ENCODE peak calls at places on chromosomes 11 and 22, in ten cellular contexts. R is stimulated activated CD8-positive, alpha-beta memory T cell treated with anti-CD3 and anti-CD28 coated beads, Interleukin-2, amount 100 ng/mL, for 48 hours; K is mammary epithelial cell; G is A673; I is right lobe of liver; P is smooth muscle cell of the brain vasculature; Q is stimulated activated CD4-positive, alpha-beta T cell treated with anti-CD3 and anti-CD28 coated beads, Interleukin-1b, Interleukin-23, amount 100 ng/mL, for 24 hours; C is RCC 7860; H is left ventricle myocardium inferior; T is activated T-helper 1 cell treated with Interleukin-2 at 50 U/mL for 16 hours. X is an unnamed sample.

GRCh38 chr22:44365196-44365802 is 52.5 kb upstream of the SHISAL1 start:
- DNase-seq in R (no peak), K (no peak), G (no peak), I (peak), P (no peak), Q (no peak), C (no peak), H (no peak), T (no peak), X (no peak)

GRCh38 chr11:2724653-2725366 is 25.0 kb upstream of the KCNQ1OT1 start:
- DNase-seq in R (no peak), K (no peak), G (no peak), I (no peak), P (no peak), Q (no peak), C (no peak), H (peak), T (no peak), X (no peak)

GRCh38 chr11:72079776-72080325 is 491 bp downstream of the NUMA1 start:
- DNase-seq in R (no peak), K (peak), G (no peak), I (no peak), P (no peak), Q (no peak), C (no peak), H (no peak), T (no peak), X (no peak)

GRCh38 chr11:113448311-113448666 is 26.9 kb downstream of the DRD2 start:
- DNase-seq in R (no peak), K (no peak), G (no peak), I (no peak), P (no peak), Q (no peak), C (no peak), H (no peak), T (no peak), X (no peak)

GRCh38 chr22:40797427-40797826 is 21.7 kb downstream of the SLC25A17 start:
- DNase-seq in R (no peak), K (no peak), G (peak), I (no peak), P (no peak), Q (no peak), C (no peak), H (no peak), T (no peak), X (no peak)

GRCh38 chr11:37026326-37026725 is 428.3 kb upstream of the RAG2 start:
- DNase-seq in R (no peak), K (no peak), G (no peak), I (no peak), P (no peak), Q (no peak), C (no peak), H (no peak), T (no peak), X (no peak)

GRCh38 chr11:94675788-94676187 is 92.4 kb upstream of the AMOTL1 start:
- DNase-seq in R (no peak), K (peak), G (no peak), I (no peak), P (no peak), Q (no peak), C (no peak), H (no peak), T (no peak), X (no peak)

GRCh38 chr11:107704432-107704831 is 7.4 kb downstream of the SLN start:
- DNase-seq in R (no peak), K (peak), G (no peak), I (no peak), P (no peak), Q (no peak), C (peak), H (no peak), T (no peak), X (no peak)

GRCh38 chr11:120532511-120533196 is 21.1 kb downstream of the GRIK4 start:
- DNase-seq in R (no peak), K (no peak), G (no peak), I (no peak), P (no peak), Q (no peak), C (no peak), H (no peak), T (no peak), X (no peak)

GRCh38 chr11:85076535-85077330 is 550.4 kb downstream of the DLG2 start:
- DNase-seq in R (no peak), K (peak), G (no peak), I (no peak), P (no peak), Q (no peak), C (no peak), H (no peak), T (no peak), X (no peak)

GRCh38 chr22:47194476-47195155 is 432.2 kb downstream of the TBC1D22A start:
- DNase-seq in R (no peak), K (no peak), G (no peak), I (no peak), P (no peak), Q (no peak), C (no peak), H (no peak), T (no peak), X (no peak)

GRCh38 chr11:574632-575323 is 1.5 kb upstream of the PHRF1 start:
- DNase-seq in R (no peak), K (no peak), G (no peak), I (no peak), P (no peak), Q (no peak), C (no peak), H (no peak), T (no peak), X (no peak)

GRCh38 chr11:1882265-1883238 is 9.1 kb downstream of the PRR33 start:
- DNase-seq in R (peak), K (peak), G (peak), I (peak), P (peak), Q (peak), C (no peak), H (peak), T (peak), X (peak)

GRCh38 chr22:44185237-44186120 is 4.8 kb downstream of the PARVG start:
- DNase-seq in R (no peak), K (no peak), G (no peak), I (peak), P (no peak), Q (no peak), C (no peak), H (no peak), T (no peak), X (no peak)

GRCh38 chr22:30481711-30482110 is 9.9 kb upstream of the SEC14L3 start:
- DNase-seq in R (no peak), K (peak), G (peak), I (peak), P (no peak), Q (no peak), C (no peak), H (no peak), T (no peak), X (no peak)

GRCh38 chr11:67594480-67594879 is 10.9 kb downstream of the GSTP1 start:
- DNase-seq in R (no peak), K (no peak), G (no peak), I (no peak), P (no peak), Q (no peak), C (no peak), H (no peak), T (no peak), X (no peak)

GRCh38 chr11:124762624-124763155 is 600 bp upstream of the ESAM start:
- DNase-seq in R (no peak), K (no peak), G (no peak), I (no peak), P (no peak), Q (no peak), C (no peak), H (no peak), T (no peak), X (peak)

GRCh38 chr22:36379593-36380361 is 8.0 kb downstream of the MYH9 start:
- DNase-seq in R (no peak), K (peak), G (peak), I (no peak), P (no peak), Q (no peak), C (no peak), H (no peak), T (peak), X (no peak)

GRCh38 chr22:35749808-35750207 is 32.1 kb downstream of the APOL5 start:
- DNase-seq in R (no peak), K (no peak), G (peak), I (no peak), P (no peak), Q (no peak), C (peak), H (no peak), T (no peak), X (no peak)

GRCh38 chr11:46350695-46351094 is 3.4 kb downstream of the DGKZ start:
- DNase-seq in R (no peak), K (no peak), G (no peak), I (no peak), P (no peak), Q (no peak), C (no peak), H (no peak), T (no peak), X (no peak)

GRCh38 chr11:73190557-73190885 is 27.6 kb upstream of the P2RY2 start:
- DNase-seq in R (no peak), K (no peak), G (no peak), I (no peak), P (no peak), Q (no peak), C (no peak), H (no peak), T (no peak), X (no peak)

GRCh38 chr22:50316114-50317065 is 8.9 kb upstream of the PLXNB2 start:
- DNase-seq in R (no peak), K (no peak), G (no peak), I (peak), P (no peak), Q (no peak), C (no peak), H (no peak), T (no peak), X (no peak)

GRCh38 chr11:69368119-69368880 is 74.3 kb downstream of the MYEOV start:
- DNase-seq in R (no peak), K (peak), G (no peak), I (no peak), P (no peak), Q (no peak), C (no peak), H (no peak), T (no peak), X (no peak)

GRCh38 chr22:29603358-29604191 is at the start of gene NF2:
- DNase-seq in R (peak), K (peak), G (peak), I (peak), P (peak), Q (peak), C (peak), H (peak), T (peak), X (peak)

GRCh38 chr11:14054708-14055107 is 92.2 kb downstream of the SPON1 start:
- DNase-seq in R (no peak), K (peak), G (no peak), I (no peak), P (no peak), Q (no peak), C (no peak), H (peak), T (no peak), X (no peak)

GRCh38 chr22:41915035-41915782 is at the start of gene SHISA8:
- DNase-seq in R (peak), K (peak), G (peak), I (no peak), P (no peak), Q (peak), C (no peak), H (peak), T (peak), X (no peak)

GRCh38 chr11:48164836-48165235 is 51.8 kb upstream of the OR4B1 start:
- DNase-seq in R (no peak), K (no peak), G (no peak), I (no peak), P (no peak), Q (no peak), C (no peak), H (no peak), T (no peak), X (no peak)

GRCh38 chr11:9170450-9170849 is 79.1 kb upstream of the SCUBE2 start:
- DNase-seq in R (no peak), K (no peak), G (no peak), I (no peak), P (no peak), Q (no peak), C (no peak), H (no peak), T (no peak), X (no peak)

GRCh38 chr11:113895367-113896155 is 9.0 kb upstream of the HTR3B start:
- DNase-seq in R (no peak), K (no peak), G (peak), I (no peak), P (no peak), Q (no peak), C (no peak), H (no peak), T (no peak), X (no peak)

GRCh38 chr11:119794756-119795155 is 65.8 kb upstream of the NECTIN1 start:
- DNase-seq in R (no peak), K (no peak), G (no peak), I (peak), P (no peak), Q (no peak), C (no peak), H (no peak), T (no peak), X (no peak)

GRCh38 chr11:78402842-78403241 is 14.8 kb downstream of the GAB2 start:
- DNase-seq in R (no peak), K (no peak), G (no peak), I (no peak), P (no peak), Q (no peak), C (no peak), H (no peak), T (no peak), X (no peak)

GRCh38 chr11:71223671-71224660 is 28.4 kb downstream of the SHANK2 start:
- DNase-seq in R (no peak), K (no peak), G (no peak), I (no peak), P (no peak), Q (no peak), C (no peak), H (no peak), T (no peak), X (no peak)

GRCh38 chr11:96272542-96273306 is 70.3 kb downstream of the MAML2 start:
- DNase-seq in R (no peak), K (peak), G (peak), I (no peak), P (no peak), Q (no peak), C (no peak), H (no peak), T (no peak), X (no peak)

GRCh38 chr11:45906096-45906682 is 882 bp downstream of the FREY1 start:
- DNase-seq in R (no peak), K (no peak), G (no peak), I (no peak), P (no peak), Q (no peak), C (no peak), H (no peak), T (no peak), X (no peak)

GRCh38 chr11:116895053-116895757 is 57.8 kb upstream of the APOA1 start:
- DNase-seq in R (no peak), K (no peak), G (no peak), I (no peak), P (no peak), Q (no peak), C (no peak), H (no peak), T (no peak), X (no peak)

GRCh38 chr22:17786435-17787158 is 12.3 kb upstream of the BID start:
- DNase-seq in R (no peak), K (peak), G (no peak), I (peak), P (peak), Q (no peak), C (no peak), H (peak), T (no peak), X (no peak)

GRCh38 chr11:134585666-134586285 is 173.7 kb upstream of the B3GAT1 start:
- DNase-seq in R (no peak), K (no peak), G (no peak), I (no peak), P (no peak), Q (no peak), C (no peak), H (no peak), T (no peak), X (no peak)

GRCh38 chr11:120284272-120284671 is 40.8 kb upstream of the TLCD5 start:
- DNase-seq in R (no peak), K (no peak), G (no peak), I (no peak), P (no peak), Q (no peak), C (no peak), H (no peak), T (no peak), X (no peak)

X was measured in SW 1271.